ENCODE peak calls at places on chromosomes 11 and 22, in five cellular contexts. X is neuronal stem cell, K is mesenchymal stem cell, P is H9, Z is trophoblast cell. U is an unnamed sample.

GRCh38 chr11:62399868-62400245 is 19.0 kb upstream of the SCGB1A1 start:
- DNase-seq in X (no peak), P (no peak), Z (no peak), K (no peak), U (no peak)

GRCh38 chr11:47378836-47379170 is 456 bp upstream of the SPI1 start:
- DNase-seq in Z (no peak), X (no peak), P (no peak), K (no peak), U (no peak)

GRCh38 chr22:30876221-30876751 is 92.3 kb downstream of the MORC2 start:
- DNase-seq in P (peak), K (no peak), Z (no peak), X (no peak), U (no peak)

GRCh38 chr11:3170756-3171670 is 5.9 kb upstream of the OSBPL5 start:
- DNase-seq in P (no peak), K (no peak), X (no peak), Z (no peak), U (no peak)

GRCh38 chr11:119615003-119615878 is 113.8 kb downstream of the NECTIN1 start:
- DNase-seq in X (no peak), Z (no peak), K (peak), P (no peak), U (no peak)

GRCh38 chr11:2293396-2294339 is 8.1 kb downstream of the C11orf21 start:
- DNase-seq in Z (peak), K (no peak), P (peak), X (no peak), U (no peak)

GRCh38 chr11:59753650-59754493 is 1.3 kb upstream of the STX3 start:
- DNase-seq in Z (peak), P (peak), X (peak), K (peak), U (no peak)

GRCh38 chr11:74011360-74012071 is 2.6 kb upstream of the UCP3 start:
- DNase-seq in X (no peak), Z (no peak), K (peak), P (no peak), U (no peak)

GRCh38 chr11:102986815-102987214 is 31.3 kb upstream of the MMP13 start:
- DNase-seq in K (peak), P (no peak), Z (no peak), X (no peak), U (no peak)

GRCh38 chr11:16026849-16027248 is 329.5 kb downstream of the SOX6 start:
- DNase-seq in Z (no peak), X (no peak), K (no peak), P (no peak), U (no peak)

GRCh38 chr22:25200967-25201366 is 1.3 kb downstream of the CRYBB3 start:
- DNase-seq in Z (no peak), X (no peak), P (no peak), K (no peak), U (no peak)

GRCh38 chr11:93796424-93796823 is 12.3 kb downstream of the MED17 start:
- DNase-seq in K (no peak), P (no peak), Z (no peak), X (no peak), U (no peak)

GRCh38 chr22:30205281-30206115 is 41.1 kb downstream of the LIF start:
- DNase-seq in K (peak), Z (peak), X (no peak), P (no peak), U (no peak)

GRCh38 chr11:2778630-2779498 is 79.1 kb upstream of the KCNQ1OT1 start:
- DNase-seq in P (peak), X (no peak), K (peak), Z (no peak), U (peak)

GRCh38 chr22:43957871-43958270 is 2.6 kb downstream of the SAMM50 start:
- DNase-seq in X (no peak), Z (no peak), P (no peak), K (peak), U (no peak)

GRCh38 chr11:82722236-82722635 is 11.4 kb downstream of the FAM181B start:
- DNase-seq in K (no peak), X (no peak), P (no peak), Z (no peak), U (no peak)

GRCh38 chr11:7639643-7640025 is 33.7 kb downstream of the CYB5R2 start:
- DNase-seq in X (no peak), K (no peak), Z (no peak), P (no peak), U (no peak)

GRCh38 chr22:46798041-46798365 is 35.6 kb downstream of the TBC1D22A start:
- DNase-seq in P (no peak), K (no peak), Z (no peak), X (no peak), U (no peak)

GRCh38 chr11:13970986-13971385 is 8.5 kb downstream of the SPON1 start:
- DNase-seq in K (no peak), Z (no peak), P (peak), X (no peak), U (no peak)

GRCh38 chr11:103648670-103649400 is 387.6 kb upstream of the DDI1 start:
- DNase-seq in Z (no peak), P (no peak), K (peak), X (no peak), U (no peak)

GRCh38 chr11:22304337-22304961 is 33.7 kb upstream of the SLC17A6 start:
- DNase-seq in P (no peak), Z (peak), K (peak), X (no peak), U (no peak)

GRCh38 chr22:36405671-36406070 is 17.9 kb upstream of the MYH9 start:
- DNase-seq in P (no peak), X (no peak), Z (no peak), K (peak), U (no peak)

GRCh38 chr11:6321961-6322362 is 1.7 kb upstream of the CAVIN3 start:
- DNase-seq in Z (no peak), K (peak), X (peak), P (no peak), U (no peak)

GRCh38 chr22:22395230-22395629 is 113.3 kb downstream of the ZNF280B start:
- DNase-seq in P (no peak), Z (no peak), K (no peak), X (no peak), U (no peak)

GRCh38 chr11:127259118-127259517 is 258.5 kb upstream of the KIRREL3 start:
- DNase-seq in P (no peak), K (no peak), Z (no peak), X (no peak), U (no peak)

GRCh38 chr11:101341578-101341977 is 212.0 kb upstream of the PGR start:
- DNase-seq in Z (peak), X (no peak), P (no peak), K (no peak), U (no peak)

GRCh38 chr11:289706-290620 is 1.0 kb downstream of the PGGHG start:
- DNase-seq in P (peak), K (no peak), X (no peak), Z (no peak), U (no peak)

GRCh38 chr22:46119093-46119728 is 31.1 kb upstream of the PPARA start:
- DNase-seq in K (no peak), Z (no peak), X (no peak), P (no peak), U (no peak)

GRCh38 chr22:23200896-23201295 is 20.6 kb downstream of the BCR start:
- DNase-seq in P (no peak), K (no peak), Z (no peak), X (no peak), U (no peak)

GRCh38 chr11:2129699-2130366 is 9.4 kb downstream of the IGF2 start:
- DNase-seq in P (no peak), Z (no peak), X (no peak), K (no peak), U (no peak)

GRCh38 chr11:5891216-5891800 is 1.7 kb upstream of the OR52E5 start:
- DNase-seq in X (no peak), K (peak), Z (no peak), P (no peak), U (no peak)

GRCh38 chr11:117395476-117395875 is 67.8 kb downstream of the CEP164 start:
- DNase-seq in X (no peak), K (no peak), P (no peak), Z (no peak), U (no peak)

GRCh38 chr11:8277691-8278090 is 14.0 kb upstream of the LMO1 start:
- DNase-seq in K (no peak), X (no peak), Z (no peak), P (no peak), U (no peak)

GRCh38 chr11:8227156-8228152 is 36.2 kb downstream of the LMO1 start:
- DNase-seq in P (peak), Z (no peak), K (no peak), X (no peak), U (no peak)

GRCh38 chr11:48047616-48048015 is 67.3 kb downstream of the PTPRJ start:
- DNase-seq in K (peak), Z (no peak), P (no peak), X (no peak), U (no peak)

GRCh38 chr11:115499891-115500290 is 4.3 kb downstream of the CADM1 start:
- DNase-seq in Z (no peak), X (no peak), K (no peak), P (no peak), U (no peak)

GRCh38 chr11:8267831-8268529 is 4.3 kb upstream of the LMO1 start:
- DNase-seq in Z (no peak), P (no peak), X (no peak), K (no peak), U (no peak)

GRCh38 chr11:78290293-78291176 is 101.8 kb downstream of the USP35 start:
- DNase-seq in Z (peak), P (no peak), K (peak), X (no peak), U (no peak)

GRCh38 chr22:25021976-25022711 is 69.6 kb downstream of the KIAA1671 start:
- DNase-seq in P (no peak), Z (no peak), X (no peak), K (no peak), U (no peak)

GRCh38 chr11:11567862-11568650 is 53.7 kb downstream of the GALNT18 start:
- DNase-seq in K (peak), P (no peak), X (no peak), Z (no peak), U (no peak)
- H3K27ac ChIP-seq in K (no peak), P (no peak), X (no peak), Z (no peak), U (no peak)

DNA sequence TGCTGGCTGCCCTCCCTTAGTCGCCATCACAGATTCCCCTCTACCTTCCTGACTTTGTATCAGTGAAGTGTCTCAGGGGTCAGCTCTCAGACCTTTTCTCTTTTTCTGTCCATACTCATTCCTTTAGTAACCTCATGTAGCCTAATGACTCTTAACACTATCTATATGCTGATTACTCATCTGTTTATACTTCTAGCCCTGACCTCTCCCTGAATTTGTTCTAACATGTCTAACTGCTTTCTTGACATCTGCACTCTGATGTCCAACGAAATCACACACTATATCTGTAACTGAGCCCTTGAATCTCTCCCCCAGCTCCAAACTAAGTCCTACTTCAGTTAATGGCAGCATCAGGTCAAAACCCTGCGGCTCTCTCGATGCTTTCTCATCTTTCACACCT is 135.8 kb upstream of the TIMP3 start:
- DNase-seq in Z (no peak), X (no peak), K (peak), P (no peak), U (no peak)
- H2BK12ac ChIP-seq in Z (peak), X (no peak), K (peak), P (no peak), U (no peak)

GRCh38 chr11:130725417-130726233 is 190.7 kb downstream of the SNX19 start:
- DNase-seq in P (no peak), K (peak), Z (no peak), X (no peak), U (no peak)
- H3K27ac ChIP-seq in P (no peak), K (no peak), Z (no peak), X (no peak), U (no peak)

DNA sequence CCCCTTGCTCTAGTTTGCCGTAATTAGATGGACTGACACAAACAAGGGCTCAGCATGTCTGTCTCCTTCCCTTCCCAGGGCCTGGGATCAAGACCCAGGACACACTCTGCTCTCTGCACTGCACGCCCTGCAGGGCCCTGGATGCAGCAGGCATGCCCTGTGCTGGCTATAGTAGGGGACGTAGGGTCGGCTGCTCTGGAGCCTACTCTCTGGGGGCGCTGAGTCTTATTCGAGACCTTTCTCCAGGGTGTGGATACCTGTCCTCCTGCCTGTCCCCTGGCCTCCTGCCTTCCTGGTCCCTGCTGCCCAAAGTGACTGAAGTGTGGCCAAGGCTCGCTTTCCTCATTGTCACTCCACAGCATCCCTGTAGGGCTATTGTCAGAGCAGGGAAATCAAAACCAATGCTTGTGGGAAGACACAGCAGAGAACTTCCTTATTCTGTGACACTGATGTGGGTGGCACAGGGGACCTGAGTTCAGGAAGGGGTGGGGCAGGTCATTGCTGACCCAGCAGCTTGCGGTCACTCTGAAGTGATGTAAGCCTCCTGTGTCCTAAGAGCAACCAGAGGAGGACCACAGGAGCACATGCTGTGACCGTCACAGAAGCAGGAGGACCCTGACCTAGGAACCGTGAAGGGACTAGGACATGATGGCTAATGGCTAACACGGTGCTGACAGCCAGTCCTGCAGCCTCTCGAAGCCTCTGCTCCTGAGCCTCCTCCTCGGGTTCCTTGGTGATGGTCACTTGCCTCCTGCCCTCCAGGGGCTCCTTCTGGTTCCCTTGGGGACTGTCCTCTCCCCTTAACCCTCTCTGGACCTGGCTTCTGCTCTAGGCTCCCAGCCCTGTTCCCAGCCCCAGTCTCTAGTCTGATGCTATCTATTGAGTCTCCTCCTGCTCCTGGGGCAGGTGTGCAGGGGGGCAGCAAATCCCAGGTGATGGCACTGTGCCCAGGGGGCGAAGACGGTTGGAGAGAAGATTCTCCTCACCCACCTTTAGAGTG is 10.3 kb downstream of the APOBEC3A start:
- DNase-seq in P (no peak), K (no peak), X (no peak), Z (peak), U (no peak)
- H2BK12ac ChIP-seq in P (no peak), K (no peak), X (peak), Z (no peak), U (peak)

GRCh38 chr22:42437488-42438292 is 5.5 kb upstream of the NFAM1 start:
- DNase-seq in P (peak), Z (peak), K (peak), X (peak), U (no peak)
- H3K27ac ChIP-seq in P (no peak), Z (no peak), K (no peak), X (peak), U (no peak)

GRCh38 chr11:114131366-114131963 is 72.0 kb downstream of the ZBTB16 start:
- DNase-seq in P (no peak), Z (no peak), K (peak), X (no peak), U (no peak)
- H2BK12ac ChIP-seq in P (no peak), Z (no peak), K (no peak), X (no peak), U (no peak)

U was measured in H1.